ENCODE peak calls at places on chromosomes 13 and 19, in eight cellular contexts. R is AG04450; Q is adrenal gland; U is CD4-positive, alpha-beta T cell; B is uterus; Z is lower lobe of right lung; L is mucosa of descending colon; J is breast epithelium. V is an unnamed sample.

GRCh38 chr19:58067240-58067912 is 8.3 kb downstream of the ZNF135 start:
- DNase-seq in R (no peak), Q (no peak), U (no peak), B (no peak), Z (no peak), L (no peak), J (no peak), V (no peak)

GRCh38 chr13:109998808-109999528 is 212.6 kb upstream of the IRS2 start:
- DNase-seq in R (peak), Q (no peak), U (no peak), B (no peak), Z (no peak), L (no peak), J (no peak), V (no peak)

GRCh38 chr13:19606152-19606551 is 27.3 kb upstream of the MPHOSPH8 start:
- DNase-seq in R (no peak), Q (no peak), U (no peak), B (no peak), Z (no peak), L (no peak), J (no peak), V (no peak)

GRCh38 chr19:43759515-43759914 is 4.8 kb upstream of the SMG9 start:
- DNase-seq in R (no peak), Q (peak), U (no peak), B (no peak), Z (no peak), L (no peak), J (peak), V (no peak)

GRCh38 chr13:52931913-52932312 is 83.5 kb upstream of the PCDH8 start:
- DNase-seq in R (no peak), Q (no peak), U (no peak), B (no peak), Z (no peak), L (no peak), J (no peak), V (no peak)

GRCh38 chr19:9796113-9796773 is 22.6 kb downstream of the FBXL12 start:
- DNase-seq in R (peak), Q (peak), U (peak), B (peak), Z (peak), L (peak), J (peak), V (peak)

GRCh38 chr13:23950736-23951510 is 53.6 kb upstream of the C1QTNF9B start:
- DNase-seq in R (no peak), Q (no peak), U (no peak), B (no peak), Z (no peak), L (no peak), J (no peak), V (no peak)

GRCh38 chr13:37412271-37412683 is 186.3 kb downstream of the POSTN start:
- DNase-seq in R (peak), Q (no peak), U (no peak), B (no peak), Z (no peak), L (no peak), J (no peak), V (no peak)

GRCh38 chr19:55657004-55657747 is 2.3 kb downstream of the U2AF2 start:
- DNase-seq in R (no peak), Q (peak), U (no peak), B (no peak), Z (no peak), L (no peak), J (no peak), V (no peak)

GRCh38 chr19:3565177-3565576 is 7.6 kb upstream of the HMG20B start:
- DNase-seq in R (no peak), Q (no peak), U (no peak), B (no peak), Z (no peak), L (no peak), J (no peak), V (no peak)

GRCh38 chr19:39937792-39938191 is 3.4 kb upstream of the FCGBP start:
- DNase-seq in R (no peak), Q (no peak), U (no peak), B (no peak), Z (no peak), L (no peak), J (no peak), V (no peak)

GRCh38 chr13:44420376-44421220 is 47.0 kb downstream of the SERP2 start:
- DNase-seq in R (no peak), Q (peak), U (no peak), B (no peak), Z (no peak), L (no peak), J (no peak), V (no peak)

GRCh38 chr19:16778796-16779411 is 50.3 kb upstream of the SIN3B start:
- DNase-seq in R (peak), Q (peak), U (peak), B (peak), Z (peak), L (peak), J (no peak), V (no peak)

GRCh38 chr19:54674021-54674617 is 11.3 kb downstream of the LILRB4 start:
- DNase-seq in R (no peak), Q (no peak), U (no peak), B (no peak), Z (no peak), L (no peak), J (no peak), V (no peak)

GRCh38 chr19:11489378-11489777 is 8.5 kb upstream of the ELAVL3 start:
- DNase-seq in R (no peak), Q (no peak), U (no peak), B (no peak), Z (no peak), L (no peak), J (no peak), V (no peak)

GRCh38 chr13:51111174-51111573 is at the start of gene C13orf42:
- DNase-seq in R (no peak), Q (no peak), U (no peak), B (no peak), Z (no peak), L (no peak), J (no peak), V (no peak)

GRCh38 chr13:30002577-30002976 is 152.2 kb upstream of the UBL3 start:
- DNase-seq in R (peak), Q (no peak), U (no peak), B (no peak), Z (no peak), L (no peak), J (no peak), V (no peak)

GRCh38 chr13:28528848-28529247 is 33.9 kb upstream of the FLT1 start:
- DNase-seq in R (no peak), Q (no peak), U (no peak), B (no peak), Z (no peak), L (peak), J (no peak), V (no peak)

GRCh38 chr13:103908274-103908673 is 842.1 kb upstream of the SLC10A2 start:
- DNase-seq in R (no peak), Q (no peak), U (no peak), B (no peak), Z (no peak), L (no peak), J (no peak), V (no peak)

GRCh38 chr13:102726430-102726829 is 31.6 kb upstream of the METTL21C start:
- DNase-seq in R (no peak), Q (no peak), U (no peak), B (no peak), Z (no peak), L (peak), J (no peak), V (no peak)

GRCh38 chr13:102721800-102722231 is 27.0 kb upstream of the METTL21C start:
- DNase-seq in R (no peak), Q (no peak), U (no peak), B (no peak), Z (no peak), L (no peak), J (no peak), V (no peak)

GRCh38 chr13:102729560-102730275 is 34.9 kb upstream of the METTL21C start:
- DNase-seq in R (no peak), Q (no peak), U (no peak), B (no peak), Z (no peak), L (no peak), J (no peak), V (no peak)

GRCh38 chr13:102724923-102725322 is 30.1 kb upstream of the METTL21C start:
- DNase-seq in R (no peak), Q (no peak), U (no peak), B (no peak), Z (no peak), L (peak), J (no peak), V (no peak)
- TF ChIP-seq CTCF in R (peak), Q (peak), U (no peak), B (peak), Z (peak), L (no peak), J (peak), V (peak)

DNA sequence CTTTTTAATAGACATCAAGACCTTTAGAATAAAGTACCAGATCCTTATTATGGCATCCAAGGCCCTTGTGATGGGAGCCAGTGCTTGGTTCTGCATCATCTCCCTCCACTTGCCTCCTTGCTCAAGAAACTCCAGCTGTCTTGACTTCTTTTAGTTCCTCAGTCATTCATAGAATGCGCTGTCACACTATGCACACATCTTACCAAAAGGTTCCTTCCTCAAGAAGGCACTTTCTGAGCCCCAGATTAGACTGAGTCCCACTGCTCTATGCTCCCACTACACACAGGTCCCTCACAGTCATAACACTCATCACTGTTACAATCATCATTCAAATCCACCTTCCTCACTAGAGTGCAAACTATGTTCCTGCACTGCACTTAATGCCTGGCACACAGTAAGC is 57.8 kb upstream of the ITM2B start:
- DNase-seq in R (no peak), Q (no peak), U (no peak), B (no peak), Z (no peak), L (no peak), J (no peak), V (no peak)
- TF ChIP-seq CTCF in R (no peak), Q (no peak), U (no peak), B (no peak), Z (no peak), L (no peak), J (no peak), V (no peak)

GRCh38 chr19:2479556-2480194 is 3.7 kb downstream of the GADD45B start:
- DNase-seq in R (no peak), Q (no peak), U (no peak), B (no peak), Z (peak), L (no peak), J (no peak), V (no peak)

GRCh38 chr19:2478756-2479555 is 3.0 kb downstream of the GADD45B start:
- DNase-seq in R (no peak), Q (peak), U (peak), B (peak), Z (peak), L (peak), J (peak), V (no peak)

GRCh38 chr19:2477141-2477710 is 1.3 kb downstream of the GADD45B start:
- DNase-seq in R (no peak), Q (no peak), U (no peak), B (peak), Z (peak), L (peak), J (no peak), V (no peak)

GRCh38 chr19:2477732-2478191 is 1.8 kb downstream of the GADD45B start:
- DNase-seq in R (no peak), Q (no peak), U (no peak), B (peak), Z (peak), L (peak), J (no peak), V (no peak)

GRCh38 chr19:2478324-2478755 is 2.4 kb downstream of the GADD45B start:
- DNase-seq in R (no peak), Q (peak), U (peak), B (peak), Z (peak), L (peak), J (peak), V (no peak)
- TF ChIP-seq CTCF in R (peak), Q (no peak), U (no peak), B (peak), Z (peak), L (no peak), J (peak), V (no peak)

GRCh38 chr13:113883921-113884804 is 20.3 kb upstream of the GAS6 start:
- DNase-seq in R (no peak), Q (no peak), U (no peak), B (no peak), Z (no peak), L (no peak), J (no peak), V (no peak)
- TF ChIP-seq CTCF in R (no peak), Q (no peak), U (no peak), B (no peak), Z (no peak), L (no peak), J (no peak), V (no peak)

DNA sequence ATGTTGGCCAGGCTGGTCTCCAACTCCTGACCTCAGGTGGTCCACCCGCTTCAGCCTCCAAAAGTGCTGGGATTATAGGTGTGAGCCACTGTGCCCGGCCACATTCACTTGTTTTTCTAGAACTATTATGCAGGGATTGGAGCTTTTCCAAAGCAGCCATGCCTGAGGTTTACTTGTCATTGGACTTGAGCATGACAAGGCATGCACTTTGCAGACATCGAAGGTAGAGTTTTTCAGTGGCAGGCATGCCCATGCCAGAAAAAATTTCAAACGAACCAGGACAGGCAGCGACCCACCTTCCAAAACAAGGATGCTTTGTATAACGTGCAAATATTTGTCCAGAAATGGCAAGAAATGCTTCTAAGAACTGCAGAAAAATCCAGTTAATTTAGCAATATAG is 17.7 kb downstream of the PNMA8A start:
- DNase-seq in R (no peak), Q (no peak), U (no peak), B (no peak), Z (no peak), L (no peak), J (peak), V (no peak)
- TF ChIP-seq CTCF in R (no peak), Q (no peak), U (no peak), B (no peak), Z (no peak), L (no peak), J (no peak), V (no peak)

GRCh38 chr19:38878575-38879399 is 712 bp upstream of the RINL start:
- DNase-seq in R (no peak), Q (no peak), U (no peak), B (no peak), Z (no peak), L (no peak), J (no peak), V (no peak)
- TF ChIP-seq CTCF in R (no peak), Q (no peak), U (no peak), B (no peak), Z (no peak), L (no peak), J (no peak), V (no peak)

GRCh38 chr13:80850771-80851170 is 509.8 kb upstream of the SPRY2 start:
- DNase-seq in R (no peak), Q (no peak), U (no peak), B (no peak), Z (no peak), L (no peak), J (no peak), V (no peak)
- TF ChIP-seq CTCF in R (no peak), Q (no peak), U (no peak), B (no peak), Z (no peak), L (no peak), J (no peak), V (no peak)

V was measured in D721Med.